ENCODE peak calls at places on chromosome 2, in nine cellular contexts. V, I, M, N, T, R, W, Z and U are unnamed samples.

GRCh38 chr2:129661942-129662341 is 317.5 kb upstream of the RAB6C start:
- DNase-seq in N (no peak), Z (no peak), R (no peak), T (no peak), I (no peak), W (no peak), V (no peak), M (no peak), U (no peak)

GRCh38 chr2:77404189-77404588 is 118.0 kb downstream of the LRRTM4 start:
- DNase-seq in R (no peak), V (no peak), N (no peak), Z (no peak), W (no peak), I (no peak), M (no peak), T (no peak), U (no peak)

GRCh38 chr2:111169268-111169667 is 48.6 kb downstream of the BCL2L11 start:
- DNase-seq in N (no peak), I (no peak), T (no peak), R (no peak), V (no peak), W (no peak), Z (no peak), M (no peak), U (no peak)

GRCh38 chr2:70440621-70441020 is 113.0 kb downstream of the TGFA start:
- DNase-seq in I (no peak), M (peak), W (no peak), R (no peak), T (no peak), V (no peak), N (no peak), Z (no peak), U (no peak)

GRCh38 chr2:121212661-121213325 is 72.2 kb downstream of the TFCP2L1 start:
- DNase-seq in M (no peak), Z (no peak), T (no peak), W (no peak), R (no peak), V (no peak), I (no peak), N (no peak), U (no peak)

GRCh38 chr2:80489718-80490117 is 185.2 kb upstream of the LRRTM1 start:
- DNase-seq in R (no peak), V (peak), T (no peak), I (no peak), W (no peak), Z (no peak), N (no peak), M (peak), U (no peak)

GRCh38 chr2:150023663-150024062 is 436.1 kb upstream of the MMADHC start:
- DNase-seq in V (no peak), R (no peak), Z (no peak), N (no peak), M (no peak), T (no peak), W (no peak), I (no peak), U (no peak)

GRCh38 chr2:187783446-187783845 is 229.2 kb upstream of the TFPI start:
- DNase-seq in M (no peak), Z (no peak), R (no peak), I (no peak), N (no peak), V (no peak), T (no peak), W (no peak), U (no peak)

GRCh38 chr2:218284106-218284811 is 8.0 kb downstream of the TMBIM1 start:
- DNase-seq in M (peak), V (peak), Z (no peak), R (peak), W (peak), I (no peak), N (no peak), T (no peak), U (no peak)

GRCh38 chr2:18677280-18677679 is 87.9 kb upstream of the NT5C1B start:
- DNase-seq in T (no peak), N (no peak), R (no peak), M (no peak), W (no peak), I (no peak), Z (no peak), V (no peak), U (no peak)

GRCh38 chr2:98769784-98770183 is 38.9 kb upstream of the MGAT4A start:
- DNase-seq in W (no peak), V (no peak), T (no peak), I (no peak), R (no peak), M (peak), N (no peak), Z (peak), U (peak)

GRCh38 chr2:1209246-1209645 is 204.0 kb upstream of the TPO start:
- DNase-seq in M (no peak), T (no peak), I (no peak), W (no peak), R (no peak), Z (no peak), N (no peak), V (no peak), U (no peak)

GRCh38 chr2:196274387-196274809 is 103.0 kb upstream of the STK17B start:
- DNase-seq in V (peak), T (no peak), I (peak), Z (no peak), M (peak), R (no peak), W (no peak), N (no peak), U (no peak)

GRCh38 chr2:218228366-218229092 is 11.5 kb downstream of the ARPC2 start:
- DNase-seq in Z (no peak), I (no peak), R (no peak), N (no peak), W (no peak), T (no peak), M (peak), V (peak), U (no peak)

GRCh38 chr2:101400516-101401315 is 13.4 kb upstream of the CREG2 start:
- DNase-seq in M (peak), Z (no peak), W (no peak), N (no peak), T (no peak), R (no peak), V (peak), I (no peak), U (no peak)

GRCh38 chr2:163556511-163556910 is 179.3 kb downstream of the FIGN start:
- DNase-seq in V (no peak), T (no peak), I (no peak), W (no peak), R (no peak), Z (no peak), M (peak), N (no peak), U (no peak)

GRCh38 chr2:214184461-214184860 is 226.4 kb upstream of the VWC2L start:
- DNase-seq in M (no peak), I (no peak), R (no peak), V (no peak), T (no peak), N (no peak), Z (no peak), W (no peak), U (no peak)

GRCh38 chr2:233053928-233054774 is 6.0 kb upstream of the INPP5D start:
- DNase-seq in M (peak), N (peak), R (peak), T (peak), Z (no peak), V (peak), W (peak), I (peak), U (peak)

GRCh38 chr2:240259201-240259923 is 118.9 kb upstream of the OTOS start:
- DNase-seq in I (peak), W (peak), N (no peak), T (no peak), M (no peak), R (peak), Z (no peak), V (no peak), U (peak)

GRCh38 chr2:241507430-241508239 is 749 bp downstream of the STK25 start:
- DNase-seq in N (peak), V (peak), R (peak), I (no peak), M (peak), W (no peak), T (no peak), Z (no peak), U (no peak)

GRCh38 chr2:20015482-20016083 is 3.1 kb upstream of the MATN3 start:
- DNase-seq in Z (no peak), V (peak), N (peak), T (no peak), M (peak), I (no peak), W (no peak), R (no peak), U (no peak)